ENCODE peak calls at places on chromosomes 6 and 20, in six cellular contexts. T is CD8-positive, alpha-beta T cell; O is PC-9; B is esophagus squamous epithelium; L is HCT116; W is prostate gland. Q is an unnamed sample. For H3K9me3, the result is how much of the 10 kb centered on the place peaks cover.

GRCh38 chr6:143348531-143348930 is 102.0 kb downstream of the ADAT2 start:
- DNase-seq in O (no peak), L (no peak), W (no peak), B (no peak), T (no peak), Q (no peak)

GRCh38 chr6:57313711-57314471 is 3.5 kb upstream of the PRIM2 start:
- DNase-seq in O (peak), B (no peak), T (no peak), W (peak), L (peak), Q (peak)

GRCh38 chr6:3348821-3349220 is 90.1 kb downstream of the PSMG4 start:
- DNase-seq in O (no peak), W (no peak), L (no peak), B (no peak), T (no peak), Q (no peak)

GRCh38 chr20:63128956-63129355 is 87.0 kb downstream of the YTHDF1 start:
- DNase-seq in O (no peak), T (no peak), L (no peak), W (no peak), B (no peak), Q (no peak)

GRCh38 chr6:169073311-169073710 is 180.3 kb downstream of the THBS2 start:
- DNase-seq in T (no peak), O (no peak), B (no peak), L (no peak), W (no peak), Q (no peak)

GRCh38 chr6:18044108-18044783 is 56.8 kb upstream of the KIF13A start:
- DNase-seq in L (no peak), B (no peak), W (no peak), O (no peak), T (no peak), Q (peak)

GRCh38 chr6:38845931-38846330 is 130.8 kb downstream of the DNAH8 start:
- DNase-seq in T (no peak), L (no peak), W (no peak), B (no peak), O (no peak), Q (no peak)

GRCh38 chr6:84805145-84805544 is 40.7 kb upstream of the TBX18 start:
- DNase-seq in W (no peak), O (no peak), L (no peak), B (no peak), T (no peak), Q (no peak)

GRCh38 chr6:134701301-134701700 is 248.6 kb downstream of the ALDH8A1 start:
- DNase-seq in L (no peak), T (no peak), B (no peak), O (no peak), W (no peak), Q (no peak)

GRCh38 chr6:137811121-137811911 is 55.7 kb upstream of the TNFAIP3 start:
- DNase-seq in W (peak), L (peak), O (peak), T (peak), B (no peak), Q (peak)

GRCh38 chr6:137810554-137811120 is 56.4 kb upstream of the TNFAIP3 start:
- DNase-seq in B (no peak), L (no peak), T (no peak), O (no peak), W (no peak), Q (no peak)

GRCh38 chr6:137816133-137816579 is 50.9 kb upstream of the TNFAIP3 start:
- DNase-seq in B (no peak), W (no peak), L (no peak), O (no peak), T (no peak), Q (no peak)

GRCh38 chr6:137811912-137812553 is 55.0 kb upstream of the TNFAIP3 start:
- DNase-seq in O (no peak), B (no peak), W (no peak), L (no peak), T (no peak), Q (no peak)

GRCh38 chr6:137813308-137813707 is 53.8 kb upstream of the TNFAIP3 start:
- DNase-seq in O (peak), W (peak), L (no peak), B (no peak), T (no peak), Q (no peak)
- H3K27ac ChIP-seq in O (no peak), W (no peak), L (no peak), B (no peak), T (no peak), Q (no peak)

GRCh38 chr6:87700351-87700728 is 1.7 kb downstream of the AKIRIN2 start:
- DNase-seq in B (no peak), T (no peak), W (no peak), L (no peak), O (no peak), Q (no peak)

GRCh38 chr6:87698618-87699017 is 3.4 kb downstream of the AKIRIN2 start:
- DNase-seq in L (no peak), W (no peak), O (no peak), T (no peak), B (no peak), Q (no peak)

GRCh38 chr6:87700729-87701675 is 1.0 kb downstream of the AKIRIN2 start:
- DNase-seq in O (peak), W (peak), L (no peak), T (no peak), B (no peak), Q (no peak)

GRCh38 chr6:87699576-87699975 is 2.5 kb downstream of the AKIRIN2 start:
- DNase-seq in L (no peak), O (no peak), W (no peak), B (no peak), T (no peak), Q (no peak)

DNA sequence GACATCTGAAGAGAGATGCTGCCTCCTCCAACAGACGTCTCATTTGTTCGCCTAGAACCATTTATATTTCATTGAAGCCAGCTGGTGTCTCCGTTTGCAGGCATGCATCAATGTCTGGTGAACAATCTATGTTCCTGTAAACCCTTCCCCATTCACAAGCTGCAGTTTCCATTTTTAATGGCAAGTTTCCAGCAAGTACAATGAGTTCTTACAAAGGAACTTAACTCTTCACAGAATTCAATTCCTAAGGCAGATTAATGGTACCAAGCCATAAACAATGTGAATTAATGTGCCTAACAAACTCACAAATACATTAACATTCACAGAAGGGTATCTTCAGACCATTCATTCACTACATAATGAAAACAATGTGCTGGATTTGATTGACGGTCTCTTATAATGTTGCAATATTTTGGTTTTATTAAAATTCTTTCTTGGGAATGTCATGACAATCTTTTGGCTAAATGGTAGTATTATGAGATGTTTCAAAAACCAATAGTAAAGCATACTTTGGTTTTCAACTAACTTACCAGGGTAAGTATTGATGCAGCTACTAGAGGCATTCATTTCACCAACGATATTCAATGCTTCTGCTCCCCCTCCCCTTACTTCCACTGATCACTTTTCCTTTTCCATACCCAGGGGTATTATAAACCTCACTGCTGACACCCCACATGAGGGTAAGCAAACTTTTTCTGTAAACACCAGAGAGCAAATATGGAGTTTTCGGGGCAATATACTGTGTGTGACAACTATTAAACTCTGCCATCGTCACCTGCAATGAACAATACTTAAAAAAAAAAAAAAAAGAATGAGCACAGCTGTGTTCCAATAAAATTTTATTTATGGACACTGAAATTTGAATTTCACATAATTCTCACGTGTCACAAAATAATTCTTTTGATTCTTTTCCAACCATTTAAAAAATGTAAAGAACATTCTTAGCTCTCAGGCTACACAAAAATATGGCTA is 4.2 kb downstream of the AKIRIN2 start:
- DNase-seq in W (no peak), T (no peak), B (no peak), O (no peak), L (no peak), Q (no peak)
- TF ChIP-seq CTCF in W (no peak), T (no peak), B (no peak), O (no peak), L (no peak), Q (no peak)

GRCh38 chr6:49504666-49505065 is 4.9 kb downstream of the GLYATL3 start:
- DNase-seq in T (no peak), W (no peak), L (no peak), B (no peak), O (no peak), Q (no peak)

GRCh38 chr6:49499121-49499520 is 602 bp upstream of the GLYATL3 start:
- DNase-seq in B (no peak), W (no peak), O (no peak), L (no peak), T (no peak), Q (no peak)

GRCh38 chr6:49497308-49497707 is 2.4 kb upstream of the GLYATL3 start:
- DNase-seq in B (no peak), O (no peak), W (no peak), L (no peak), T (no peak), Q (no peak)

GRCh38 chr6:49499623-49500022 is at the start of gene GLYATL3:
- DNase-seq in O (no peak), L (no peak), T (no peak), W (no peak), B (no peak), Q (no peak)
- H3K9me3 ChIP-seq in O (under half), L (under half), T (under half), W (under half), B (under half), Q (under half)

GRCh38 chr20:48825551-48825885 is 2.3 kb downstream of the PREX1 start:
- DNase-seq in B (no peak), O (no peak), T (no peak), W (no peak), L (no peak), Q (no peak)

GRCh38 chr20:48824830-48825550 is 2.8 kb downstream of the PREX1 start:
- DNase-seq in B (no peak), O (no peak), T (no peak), W (no peak), L (no peak), Q (no peak)

GRCh38 chr20:48822879-48823385 is 4.9 kb downstream of the PREX1 start:
- DNase-seq in T (no peak), W (no peak), B (no peak), L (no peak), O (no peak), Q (no peak)

GRCh38 chr20:48823476-48823875 is 4.3 kb downstream of the PREX1 start:
- DNase-seq in L (no peak), O (no peak), W (no peak), B (no peak), T (no peak), Q (no peak)

DNA sequence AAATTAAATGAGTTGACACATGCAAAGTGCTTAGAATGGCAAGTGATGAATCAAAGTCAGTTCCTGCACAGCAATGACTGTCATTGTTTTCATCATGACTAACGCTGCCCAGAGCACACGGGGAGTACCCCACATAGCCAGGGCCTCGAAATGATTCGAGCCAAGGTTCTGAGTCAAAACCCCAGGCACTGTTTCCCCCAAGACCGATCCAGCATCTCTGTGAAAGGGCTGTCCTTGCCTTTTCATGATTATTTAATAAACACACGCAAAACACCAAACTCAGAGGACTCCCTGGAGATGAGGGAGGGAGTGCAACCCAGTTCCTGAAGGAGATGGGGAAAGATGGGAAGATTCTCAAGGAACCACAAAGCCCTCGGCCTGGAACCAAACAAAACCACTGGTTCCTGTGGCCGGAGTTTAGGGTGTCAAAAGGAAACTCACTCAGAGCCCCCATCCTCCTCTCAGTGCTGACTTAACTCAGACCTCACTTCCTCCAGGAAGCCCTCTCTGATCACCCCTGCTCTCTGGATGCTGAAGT is 3.8 kb downstream of the PREX1 start:
- DNase-seq in T (no peak), W (no peak), O (peak), L (no peak), B (no peak), Q (peak)
- H3K27ac ChIP-seq in T (peak), W (peak), O (peak), L (no peak), B (peak), Q (peak)

DNA sequence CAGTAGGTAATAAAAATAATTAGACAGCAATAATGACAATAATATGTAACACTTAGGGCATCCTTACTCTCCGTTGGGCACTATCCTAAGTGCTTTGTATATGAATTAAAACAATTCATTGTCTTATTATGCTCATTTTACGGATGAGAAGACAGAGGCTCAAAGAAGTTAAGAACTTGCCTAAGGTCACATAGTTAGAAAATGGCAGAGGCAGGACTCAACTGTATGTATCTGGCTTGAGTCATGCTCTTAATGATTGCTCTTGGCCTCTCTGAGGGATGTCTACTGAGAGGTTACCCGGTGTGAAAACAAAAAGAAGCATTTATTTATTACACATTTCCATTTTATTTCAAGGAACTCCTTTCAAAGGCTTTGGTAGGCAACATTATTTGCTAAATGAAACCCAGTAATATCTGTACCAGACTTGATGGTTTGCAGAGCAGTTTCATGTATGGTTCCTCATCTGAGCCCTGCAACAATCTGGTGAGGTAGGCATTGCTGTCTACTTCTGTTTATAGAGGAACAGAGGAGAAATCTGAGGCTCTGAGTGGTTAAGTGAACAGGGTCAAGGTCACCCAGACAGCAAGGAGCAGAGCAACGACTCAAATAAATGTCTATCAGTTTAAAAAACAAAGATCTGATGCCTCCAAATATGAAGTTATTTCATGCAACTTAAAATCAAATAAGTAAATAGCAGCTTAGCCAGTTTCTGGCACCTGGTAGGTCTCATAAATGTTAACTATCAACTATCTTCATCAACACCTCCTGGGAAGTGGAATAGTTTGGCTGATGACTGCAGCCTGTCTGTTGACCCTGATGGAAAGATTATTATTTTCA is 4.2 kb upstream of the PARD6B start:
- DNase-seq in L (no peak), W (no peak), T (no peak), B (no peak), O (no peak), Q (no peak)
- TF ChIP-seq CTCF in L (no peak), W (no peak), T (no peak), B (no peak), O (no peak), Q (no peak)

DNA sequence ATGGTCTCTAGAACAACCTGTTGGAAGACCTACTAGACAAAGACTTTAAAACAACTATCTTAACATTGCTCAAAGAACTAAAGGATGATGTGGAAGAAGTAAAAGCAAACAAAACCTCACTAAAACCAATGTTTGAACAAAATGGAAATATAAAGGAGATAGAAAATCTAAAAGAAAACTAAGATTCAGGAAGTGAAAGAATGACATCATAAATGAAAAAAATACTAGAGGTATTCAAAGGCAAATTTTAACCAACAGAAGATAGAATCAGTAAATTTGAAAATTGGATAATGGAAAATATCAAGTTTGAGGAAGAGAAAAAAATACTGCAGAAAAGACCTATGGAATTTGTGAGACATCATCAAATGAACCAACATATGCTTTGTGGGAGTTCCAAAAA is 914.1 kb upstream of the GJE1 start:
- DNase-seq in T (no peak), O (no peak), L (no peak), W (no peak), B (no peak), Q (no peak)
- H3K9me3 ChIP-seq in T (under half), O (under half), L (under half), W (under half), B (under half), Q (under half)

Q was measured in ascending aorta.